ENCODE peak calls at places on chromosome 4, in seven cellular contexts. W is activated T-cell treated with anti-CD3 and anti-CD28 coated beads, Interleukin-2, amount 50 U/mL, for 48 hours; B is RCC 7860; F is aorta; A is B cell; O is erythroblast; L is cardiac muscle cell. Q is an unnamed sample.
A peak's percentile ranks its signal among the peaks of the same experiment; 100 is the strongest.

GRCh38 chr4:6278801-6279197 is 9.1 kb downstream of the WFS1 start:
- DNase-seq in F (no peak), A (no peak), O (no peak), L (peak; percentile 84), B (no peak), W (peak; percentile 25), Q (peak; percentile 53)

GRCh38 chr4:22427676-22428075 is 88.2 kb downstream of the ADGRA3 start:
- DNase-seq in B (no peak), A (no peak), F (no peak), O (no peak), W (no peak), L (no peak), Q (no peak)

GRCh38 chr4:19983072-19983471 is 268.6 kb upstream of the SLIT2 start:
- DNase-seq in F (no peak), W (no peak), B (peak; percentile 23), O (no peak), A (no peak), L (peak; percentile 95), Q (no peak)

GRCh38 chr4:70651864-70652506 is 14.3 kb downstream of the JCHAIN start:
- DNase-seq in W (peak; percentile 19), F (no peak), O (peak; percentile 64), L (peak; percentile 60), A (peak; percentile 40), B (peak; percentile 48), Q (no peak)

GRCh38 chr4:148225639-148226038 is 216.6 kb downstream of the NR3C2 start:
- DNase-seq in L (no peak), O (no peak), B (no peak), W (no peak), F (no peak), A (no peak), Q (no peak)

GRCh38 chr4:3374667-3375066 is 67.1 kb upstream of the HGFAC start:
- DNase-seq in L (no peak), A (no peak), O (no peak), F (no peak), B (no peak), W (no peak), Q (no peak)

GRCh38 chr4:85784348-85784747 is 309.4 kb downstream of the ARHGAP24 start:
- DNase-seq in A (no peak), L (peak; percentile 44), W (no peak), B (no peak), F (no peak), O (no peak), Q (no peak)

GRCh38 chr4:124105212-124105611 is 607.3 kb downstream of the ANKRD50 start:
- DNase-seq in W (no peak), A (no peak), B (no peak), F (no peak), L (peak; percentile 27), O (no peak), Q (no peak)

GRCh38 chr4:25095756-25096552 is 64.3 kb downstream of the SEPSECS start:
- DNase-seq in L (peak; percentile 53), W (no peak), F (no peak), O (no peak), B (no peak), A (no peak), Q (no peak)

GRCh38 chr4:76757418-76757910 is 140.5 kb downstream of the SOWAHB start:
- DNase-seq in W (no peak), A (no peak), F (no peak), B (no peak), L (no peak), O (no peak), Q (no peak)

GRCh38 chr4:14562901-14563300 is 439.4 kb upstream of the CPEB2 start:
- DNase-seq in B (no peak), O (no peak), L (no peak), F (no peak), W (no peak), A (no peak), Q (no peak)

GRCh38 chr4:46946914-46947313 is 37.9 kb upstream of the COX7B2 start:
- DNase-seq in O (no peak), L (peak; percentile 38), W (no peak), A (no peak), F (no peak), B (no peak), Q (no peak)

GRCh38 chr4:127732623-127733199 is 2.5 kb downstream of the SLC25A31 start:
- DNase-seq in B (peak; percentile 50), A (no peak), W (no peak), O (peak; percentile 41), F (no peak), L (peak; percentile 65), Q (no peak)

GRCh38 chr4:62014982-62015739 is 815.0 kb downstream of the ADGRL3 start:
- DNase-seq in W (no peak), L (peak; percentile 3), O (no peak), B (no peak), F (no peak), A (no peak), Q (no peak)

GRCh38 chr4:68176500-68176899 is 46.8 kb upstream of the TMPRSS11F start:
- DNase-seq in L (peak; percentile 3), A (no peak), O (no peak), W (no peak), F (no peak), B (no peak), Q (no peak)

GRCh38 chr4:4519296-4519898 is 22.5 kb downstream of the STX18 start:
- DNase-seq in O (peak; percentile 21), L (peak; percentile 38), W (no peak), F (no peak), B (peak; percentile 14), A (no peak), Q (no peak)